ENCODE peak calls at places on chromosomes 3 and 15, in four cellular contexts. I, M, T and S are unnamed samples.

GRCh38 chr15:58441376-58442070 is 9.7 kb downstream of the LIPC start:
- DNase-seq in M (no peak), T (no peak), I (no peak), S (no peak)

GRCh38 chr3:58214484-58215316 is 3.9 kb upstream of the DNASE1L3 start:
- DNase-seq in I (no peak), T (no peak), M (no peak), S (peak)

GRCh38 chr15:58038426-58039106 is 26.9 kb downstream of the ALDH1A2 start:
- DNase-seq in T (no peak), I (no peak), M (no peak), S (no peak)

GRCh38 chr15:83282859-83283812 is 1.3 kb downstream of the BNC1 start:
- DNase-seq in M (no peak), T (peak), I (no peak), S (no peak)

GRCh38 chr3:136262559-136262958 is 12.4 kb downstream of the PCCB start:
- DNase-seq in M (no peak), T (no peak), I (no peak), S (peak)

GRCh38 chr3:54719914-54720313 is 207.9 kb downstream of the LRTM1 start:
- DNase-seq in M (no peak), T (no peak), I (no peak), S (no peak)

GRCh38 chr3:52493232-52494017 is 1.7 kb upstream of the STAB1 start:
- DNase-seq in M (no peak), I (no peak), T (no peak), S (no peak)

GRCh38 chr15:61992518-61992917 is 67.7 kb downstream of the VPS13C start:
- DNase-seq in I (no peak), M (no peak), T (no peak), S (no peak)

GRCh38 chr3:58246148-58247051 is 8.8 kb downstream of the ABHD6 start:
- DNase-seq in I (no peak), T (no peak), M (no peak), S (no peak)

GRCh38 chr15:75921732-75922703 is 18.3 kb downstream of the FBXO22 start:
- DNase-seq in M (no peak), I (no peak), T (peak), S (no peak)